ENCODE peak calls at places on chromosomes 13 and 19, in four cellular contexts. One of them, this sample, is unnamed.
A peak's percentile ranks its signal among the peaks of the same experiment; 100 is the strongest.

GRCh38 chr13:23615677-23616076 is 45.5 kb downstream of the TNFRSF19 start:
- DNase-seq in K562: no peak
- DNase-seq in GM12878: no peak
- DNase-seq in HepG2: peak; percentile 96
- DNase-seq in this sample: no peak

GRCh38 chr13:25752957-25753540 is 298.8 kb downstream of the SHISA2 start:
- DNase-seq in K562: no peak
- DNase-seq in GM12878: no peak
- DNase-seq in HepG2: no peak
- DNase-seq in this sample: no peak

GRCh38 chr19:28582344-28582743 is 630.6 kb downstream of the UQCRFS1 start:
- DNase-seq in K562: no peak
- DNase-seq in GM12878: no peak
- DNase-seq in HepG2: no peak
- DNase-seq in this sample: no peak

GRCh38 chr13:79867248-79867647 is 386.3 kb downstream of the NDFIP2 start:
- DNase-seq in K562: no peak
- DNase-seq in GM12878: no peak
- DNase-seq in HepG2: no peak
- DNase-seq in this sample: no peak

GRCh38 chr19:44521370-44521769 is 8.1 kb downstream of the CEACAM20 start:
- DNase-seq in K562: no peak
- DNase-seq in GM12878: no peak
- DNase-seq in HepG2: no peak
- DNase-seq in this sample: no peak

GRCh38 chr13:97074618-97075017 is 80.3 kb upstream of the OXGR1 start:
- DNase-seq in K562: no peak
- DNase-seq in GM12878: no peak
- DNase-seq in HepG2: no peak
- DNase-seq in this sample: no peak

GRCh38 chr13:78298657-78299056 is 304.7 kb downstream of the POU4F1 start:
- DNase-seq in K562: no peak
- DNase-seq in GM12878: no peak
- DNase-seq in HepG2: no peak
- DNase-seq in this sample: no peak

GRCh38 chr13:75533866-75534265 is 3.8 kb downstream of the COMMD6 start:
- DNase-seq in K562: no peak
- DNase-seq in GM12878: no peak
- DNase-seq in HepG2: no peak
- DNase-seq in this sample: no peak

GRCh38 chr19:44644391-44645016 is 794 bp downstream of the PVR start:
- DNase-seq in K562: peak; percentile 32
- DNase-seq in GM12878: no peak
- DNase-seq in HepG2: peak; percentile 34
- DNase-seq in this sample: peak; percentile 50

GRCh38 chr13:43023244-43023931 is at the start of gene DNAJC15:
- DNase-seq in K562: peak; percentile 16
- DNase-seq in GM12878: peak; percentile 57
- DNase-seq in HepG2: peak; percentile 76
- DNase-seq in this sample: peak; percentile 81

GRCh38 chr13:28459911-28460310 is 35.0 kb downstream of the FLT1 start:
- DNase-seq in K562: no peak
- DNase-seq in GM12878: no peak
- DNase-seq in HepG2: no peak
- DNase-seq in this sample: no peak

GRCh38 chr13:36778083-36778671 is 40.8 kb upstream of the RFXAP start:
- DNase-seq in K562: no peak
- DNase-seq in GM12878: peak; percentile 20
- DNase-seq in HepG2: peak; percentile 21
- DNase-seq in this sample: peak; percentile 25

GRCh38 chr13:95039415-95039814 is 261.8 kb downstream of the ABCC4 start:
- DNase-seq in K562: no peak
- DNase-seq in GM12878: no peak
- DNase-seq in HepG2: peak; percentile 6
- DNase-seq in this sample: no peak

GRCh38 chr13:79662882-79663281 is 181.9 kb downstream of the NDFIP2 start:
- DNase-seq in K562: no peak
- DNase-seq in GM12878: no peak
- DNase-seq in HepG2: no peak
- DNase-seq in this sample: no peak

GRCh38 chr19:55373318-55373992 is 3.2 kb upstream of the TMEM190 start:
- DNase-seq in K562: no peak
- DNase-seq in GM12878: no peak
- DNase-seq in HepG2: no peak
- DNase-seq in this sample: no peak

GRCh38 chr13:40992678-40993077 is 26.4 kb downstream of the ELF1 start:
- DNase-seq in K562: no peak
- DNase-seq in GM12878: no peak
- DNase-seq in HepG2: no peak
- DNase-seq in this sample: no peak

GRCh38 chr13:110379905-110380341 is 72.8 kb downstream of the COL4A2 start:
- DNase-seq in K562: no peak
- DNase-seq in GM12878: no peak
- DNase-seq in HepG2: no peak
- DNase-seq in this sample: no peak

GRCh38 chr19:13842294-13843103 is 34.4 kb upstream of the NANOS3 start:
- DNase-seq in K562: peak; percentile 77
- DNase-seq in GM12878: no peak
- DNase-seq in HepG2: no peak
- DNase-seq in this sample: peak; percentile 59

GRCh38 chr19:51327066-51327985 is 14.6 kb downstream of the VSIG10L start:
- DNase-seq in K562: peak; percentile 96
- DNase-seq in GM12878: no peak
- DNase-seq in HepG2: peak; percentile 59
- DNase-seq in this sample: peak; percentile 79

GRCh38 chr19:29665826-29666633 is 769 bp downstream of the PLEKHF1 start:
- DNase-seq in K562: no peak
- DNase-seq in GM12878: no peak
- DNase-seq in HepG2: no peak
- DNase-seq in this sample: peak; percentile 64

GRCh38 chr13:51892657-51893056 is 30.9 kb downstream of the CCDC70 start:
- DNase-seq in K562: no peak
- DNase-seq in GM12878: no peak
- DNase-seq in HepG2: no peak
- DNase-seq in this sample: no peak

GRCh38 chr13:85729296-85729695 is 69.9 kb downstream of the SLITRK6 start:
- DNase-seq in K562: no peak
- DNase-seq in GM12878: no peak
- DNase-seq in HepG2: no peak
- DNase-seq in this sample: no peak

GRCh38 chr19:55812449-55812848 is 19.4 kb downstream of the NLRP11 start:
- DNase-seq in K562: no peak
- DNase-seq in GM12878: no peak
- DNase-seq in HepG2: no peak
- DNase-seq in this sample: no peak

GRCh38 chr13:98105929-98106336 is 37.0 kb upstream of the FARP1 start:
- DNase-seq in K562: peak; percentile 24
- DNase-seq in GM12878: no peak
- DNase-seq in HepG2: peak; percentile 90
- DNase-seq in this sample: no peak

GRCh38 chr13:98108330-98108729 is 34.6 kb upstream of the FARP1 start:
- DNase-seq in K562: no peak
- DNase-seq in GM12878: no peak
- DNase-seq in HepG2: no peak
- DNase-seq in this sample: no peak

GRCh38 chr13:98099627-98100026 is 43.3 kb upstream of the FARP1 start:
- DNase-seq in K562: no peak
- DNase-seq in GM12878: no peak
- DNase-seq in HepG2: no peak
- DNase-seq in this sample: no peak

GRCh38 chr13:98103531-98103930 is 39.4 kb upstream of the FARP1 start:
- DNase-seq in K562: no peak
- DNase-seq in GM12878: no peak
- DNase-seq in HepG2: no peak
- DNase-seq in this sample: no peak

DNA sequence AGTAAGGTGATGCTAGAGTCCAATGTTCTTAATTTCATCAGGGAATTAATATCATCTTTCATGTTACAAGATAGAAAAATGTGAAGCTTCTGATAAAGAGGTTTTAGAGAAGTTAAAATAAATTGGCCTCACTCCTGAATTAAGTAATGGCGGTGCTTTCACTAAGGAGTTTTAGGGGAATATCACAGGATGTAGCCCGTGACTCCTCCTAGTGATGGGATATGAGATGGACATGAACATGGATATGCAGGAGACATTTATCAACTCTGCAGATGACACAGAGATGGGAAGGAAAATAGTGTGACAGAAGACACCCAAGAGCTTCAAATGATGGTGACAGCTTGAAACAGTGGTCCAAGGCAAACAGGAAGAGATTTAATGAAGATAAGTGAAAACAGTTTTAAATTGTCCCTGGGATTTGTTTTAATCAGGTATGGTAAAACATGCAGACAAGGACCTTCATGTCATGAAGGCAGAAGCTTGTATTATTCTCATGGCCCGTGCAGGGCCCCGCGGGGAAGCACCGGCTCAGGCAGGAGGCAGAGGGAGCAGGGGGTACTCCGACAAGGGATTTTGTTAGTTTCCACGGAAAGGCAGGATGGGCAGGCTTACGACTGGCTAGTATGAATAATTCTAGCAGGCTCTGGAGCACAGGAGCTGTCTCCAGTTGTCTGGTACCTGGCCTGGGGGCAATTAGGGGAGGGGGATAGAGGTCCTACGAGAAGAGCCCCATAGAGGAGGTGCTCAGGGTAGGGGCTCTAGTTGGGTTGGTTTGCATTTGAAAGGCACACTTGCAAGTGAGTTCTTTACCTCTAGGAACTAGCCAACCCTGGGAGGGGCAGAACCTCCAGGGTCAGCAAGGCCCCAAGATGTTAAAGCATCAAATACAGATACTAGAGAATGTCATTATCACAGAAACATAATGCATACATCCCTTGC is 38.7 kb upstream of the FARP1 start:
- DNase-seq in K562: peak; percentile 21
- DNase-seq in GM12878: no peak
- DNase-seq in HepG2: peak; percentile 47
- DNase-seq in this sample: peak; percentile 16
- TF ChIP-seq TCF7 in K562: no peak
- TF ChIP-seq TCF7 in GM12878: no peak
- TF ChIP-seq TCF7 in HepG2: no peak
- TF ChIP-seq TCF7 in this sample: no peak

DNA sequence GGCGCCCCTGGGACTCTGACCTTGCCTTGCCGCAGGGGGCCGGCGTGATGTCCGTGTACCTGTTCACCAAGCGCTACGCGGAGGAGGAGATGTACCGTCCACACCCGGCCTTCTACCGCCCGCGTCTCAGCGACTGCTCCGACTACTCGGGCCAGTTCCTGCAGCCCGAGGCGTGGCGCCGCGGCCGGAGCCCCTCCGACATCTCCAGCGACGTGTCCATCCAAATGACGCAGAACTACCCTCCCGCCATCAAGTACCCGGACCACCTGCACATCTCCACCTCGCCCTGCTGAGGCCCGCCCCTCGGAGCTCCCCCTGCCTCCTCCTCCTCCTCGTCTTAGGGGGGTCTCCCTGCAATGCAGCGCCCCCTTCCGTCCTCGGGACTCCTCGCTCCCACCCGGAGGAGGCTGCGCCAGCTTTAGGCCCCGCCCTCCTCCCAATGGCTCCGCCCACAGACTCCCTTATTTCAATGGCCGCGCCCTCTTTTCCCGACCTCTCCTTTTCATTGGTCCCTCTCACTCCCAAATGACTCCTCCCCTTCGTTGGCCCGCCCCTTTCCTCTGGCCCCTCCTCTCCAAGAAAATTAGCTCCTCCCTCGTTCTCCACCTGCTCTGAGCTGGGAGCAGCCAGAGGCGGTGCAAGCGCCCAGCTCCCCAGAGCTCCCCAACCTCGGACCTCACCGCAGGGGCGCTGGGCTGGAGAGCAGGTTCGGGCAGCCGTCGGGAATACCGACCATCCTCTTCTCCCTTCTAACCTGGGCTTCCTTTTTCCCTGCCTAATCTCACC is 20.5 kb upstream of the CACNG8 start:
- DNase-seq in K562: peak; percentile 81
- DNase-seq in GM12878: no peak
- DNase-seq in HepG2: peak; percentile 4
- DNase-seq in this sample: peak; percentile 100
- TF ChIP-seq TCF7 in K562: no peak
- TF ChIP-seq TCF7 in GM12878: no peak
- TF ChIP-seq TCF7 in HepG2: no peak
- TF ChIP-seq TCF7 in this sample: no peak

DNA sequence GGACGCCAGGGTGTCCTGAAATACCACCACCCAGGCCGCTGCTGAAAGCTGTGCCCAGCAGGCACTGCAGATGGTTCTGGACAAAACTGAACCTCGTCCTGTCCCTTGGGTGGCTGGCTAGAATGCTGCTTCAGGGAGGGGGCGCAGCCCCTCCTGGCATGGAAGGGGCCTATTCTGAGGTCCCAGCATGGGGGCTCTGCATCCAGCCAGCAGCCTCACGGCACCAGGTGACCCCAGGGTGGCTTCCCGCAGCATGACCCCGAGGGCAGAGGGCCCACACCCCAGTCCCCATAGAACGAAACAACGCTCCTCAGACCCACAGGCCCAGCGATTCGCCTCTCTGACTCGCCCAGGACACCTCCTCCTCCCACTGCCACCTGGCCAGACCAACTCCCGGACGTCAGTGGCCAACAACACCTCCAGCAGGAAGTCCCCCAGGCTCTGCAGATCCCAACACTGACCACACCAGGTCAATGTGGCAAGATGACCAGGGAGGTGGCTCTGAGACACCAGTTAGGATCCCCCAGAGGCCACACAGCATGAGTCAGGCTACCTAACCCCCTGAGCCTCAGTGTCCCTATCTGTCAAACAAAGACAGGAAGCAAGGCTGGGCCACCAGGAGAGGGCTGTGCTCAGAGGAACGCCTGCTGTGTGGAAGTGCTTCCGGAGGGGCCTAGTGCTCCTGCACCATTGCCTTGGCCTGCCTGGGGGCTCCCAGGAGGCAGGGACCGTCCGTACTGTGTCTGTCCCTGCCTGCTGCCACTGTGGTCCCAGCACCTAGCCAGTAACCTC is 6.1 kb downstream of the MKNK2 start:
- DNase-seq in K562: peak; percentile 14
- DNase-seq in GM12878: no peak
- DNase-seq in HepG2: no peak
- DNase-seq in this sample: no peak
- TF ChIP-seq TCF7 in K562: no peak
- TF ChIP-seq TCF7 in GM12878: no peak
- TF ChIP-seq TCF7 in HepG2: no peak
- TF ChIP-seq TCF7 in this sample: no peak

DNA sequence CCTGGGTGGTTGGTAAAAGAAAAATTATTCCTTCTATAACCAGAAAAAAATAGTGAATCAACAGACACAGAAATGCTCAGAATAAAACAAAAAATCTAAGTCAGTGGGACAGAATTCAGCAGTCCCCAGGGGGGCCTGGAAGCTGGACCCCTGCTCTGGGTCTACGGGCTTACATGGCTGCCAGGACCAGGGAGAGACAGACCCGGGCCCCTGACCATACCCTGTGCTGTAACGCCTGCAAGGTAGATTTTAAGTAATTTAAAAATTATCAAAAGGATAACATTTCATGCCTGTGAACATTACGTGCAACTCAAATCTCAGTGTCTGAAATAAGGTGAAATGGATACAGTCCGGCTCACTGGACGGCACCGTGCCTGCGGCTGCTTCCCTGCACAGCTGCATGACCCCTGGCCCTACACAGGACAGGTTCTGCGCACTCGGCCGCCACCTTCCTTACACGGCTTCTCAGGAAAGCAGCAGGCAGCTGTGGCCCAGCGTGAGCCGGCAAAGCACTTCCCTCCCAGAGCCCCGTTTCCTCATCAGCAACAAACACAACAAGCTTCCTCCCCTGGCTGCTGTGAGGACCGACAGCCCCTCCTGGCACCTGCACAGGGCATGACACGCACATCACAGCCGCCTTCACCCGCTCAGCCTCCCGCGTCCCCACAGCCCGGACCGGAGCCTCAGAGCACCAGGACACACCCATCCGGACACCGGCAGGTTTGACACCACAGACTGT is 22.2 kb downstream of the RASA3 start:
- DNase-seq in K562: no peak
- DNase-seq in GM12878: no peak
- DNase-seq in HepG2: no peak
- DNase-seq in this sample: peak; percentile 46
- TF ChIP-seq TCF7 in K562: no peak
- TF ChIP-seq TCF7 in GM12878: no peak
- TF ChIP-seq TCF7 in HepG2: no peak
- TF ChIP-seq TCF7 in this sample: no peak

This sample was measured in WTC11.